ENCODE peak calls at places on chromosomes 12 and 14, in eight cellular contexts. H, P, Q, G, V, E, Z and B are unnamed samples.

GRCh38 chr12:125149160-125150108 is 84.2 kb downstream of the AACS start:
- DNase-seq in H (no peak), P (no peak), Q (no peak), G (no peak), V (no peak), E (no peak), Z (no peak), B (no peak)

GRCh38 chr12:93107514-93107942 is 178.4 kb upstream of the EEA1 start:
- DNase-seq in H (no peak), P (no peak), Q (no peak), G (no peak), V (no peak), E (no peak), Z (no peak), B (no peak)

GRCh38 chr12:107732365-107732764 is 28.6 kb downstream of the PRDM4 start:
- DNase-seq in H (no peak), P (no peak), Q (no peak), G (no peak), V (no peak), E (no peak), Z (no peak), B (no peak)

GRCh38 chr14:58693048-58693447 is 55.3 kb downstream of the DACT1 start:
- DNase-seq in H (no peak), P (no peak), Q (no peak), G (no peak), V (no peak), E (no peak), Z (no peak), B (no peak)

GRCh38 chr12:16359512-16360491 is 12.4 kb downstream of the MGST1 start:
- DNase-seq in H (peak; percentile 54), P (peak; percentile 46), Q (peak; percentile 72), G (peak; percentile 61), V (peak; percentile 78), E (peak; percentile 42), Z (peak; percentile 37), B (peak; percentile 81)

GRCh38 chr12:93163260-93164036 is 214.3 kb upstream of the NUDT4 start:
- DNase-seq in H (no peak), P (no peak), Q (no peak), G (no peak), V (no peak), E (no peak), Z (no peak), B (no peak)

GRCh38 chr12:21637985-21638891 is 19.4 kb downstream of the LDHB start:
- DNase-seq in H (no peak), P (no peak), Q (no peak), G (no peak), V (peak; percentile 48), E (no peak), Z (no peak), B (no peak)

GRCh38 chr14:65170768-65171251 is 68.5 kb upstream of the MAX start:
- DNase-seq in H (peak; percentile 19), P (no peak), Q (peak; percentile 69), G (no peak), V (peak; percentile 88), E (no peak), Z (no peak), B (peak; percentile 56)

GRCh38 chr12:107125833-107126232 is 32.5 kb upstream of the CRY1 start:
- DNase-seq in H (no peak), P (no peak), Q (no peak), G (no peak), V (no peak), E (no peak), Z (no peak), B (no peak)

GRCh38 chr14:62253931-62254330 is 491.7 kb downstream of the SNAPC1 start:
- DNase-seq in H (no peak), P (no peak), Q (no peak), G (no peak), V (peak; percentile 38), E (no peak), Z (no peak), B (no peak)

GRCh38 chr14:64410084-64410774 is 22.1 kb downstream of the MTHFD1 start:
- DNase-seq in H (no peak), P (no peak), Q (no peak), G (no peak), V (peak; percentile 63), E (no peak), Z (no peak), B (no peak)

GRCh38 chr12:132170094-132170636 is 25.9 kb downstream of the NOC4L start:
- DNase-seq in H (peak; percentile 26), P (peak; percentile 11), Q (no peak), G (no peak), V (peak; percentile 77), E (no peak), Z (no peak), B (peak; percentile 45)

GRCh38 chr12:66188584-66189475 is at the start of gene IRAK3:
- DNase-seq in H (peak; percentile 89), P (peak; percentile 91), Q (peak; percentile 14), G (peak; percentile 70), V (peak; percentile 83), E (peak; percentile 87), Z (peak; percentile 75), B (peak; percentile 90)

GRCh38 chr14:62776300-62776699 is 269.0 kb downstream of the KCNH5 start:
- DNase-seq in H (no peak), P (no peak), Q (no peak), G (no peak), V (no peak), E (no peak), Z (no peak), B (no peak)

GRCh38 chr12:93766802-93767523 is 89.8 kb downstream of the CRADD start:
- DNase-seq in H (no peak), P (no peak), Q (peak; percentile 31), G (no peak), V (peak; percentile 89), E (peak; percentile 54), Z (no peak), B (peak; percentile 59)

GRCh38 chr12:13523926-13524325 is 327.4 kb downstream of the EMP1 start:
- DNase-seq in H (no peak), P (no peak), Q (no peak), G (no peak), V (no peak), E (no peak), Z (no peak), B (no peak)

GRCh38 chr12:123131879-123132402 is 18.9 kb downstream of the PITPNM2 start:
- DNase-seq in H (peak; percentile 37), P (no peak), Q (no peak), G (peak; percentile 83), V (no peak), E (no peak), Z (no peak), B (peak; percentile 75)

GRCh38 chr14:34147461-34147860 is 196.6 kb upstream of the EGLN3 start:
- DNase-seq in H (no peak), P (no peak), Q (no peak), G (no peak), V (no peak), E (no peak), Z (no peak), B (no peak)

GRCh38 chr14:89407856-89408255 is 9.2 kb downstream of the FOXN3 start:
- DNase-seq in H (no peak), P (no peak), Q (no peak), G (no peak), V (peak; percentile 38), E (no peak), Z (no peak), B (no peak)

GRCh38 chr14:89405712-89406111 is 11.3 kb downstream of the FOXN3 start:
- DNase-seq in H (no peak), P (no peak), Q (no peak), G (no peak), V (no peak), E (no peak), Z (no peak), B (no peak)

GRCh38 chr14:89408907-89409675 is 7.9 kb downstream of the FOXN3 start:
- DNase-seq in H (no peak), P (no peak), Q (no peak), G (no peak), V (peak; percentile 48), E (no peak), Z (no peak), B (no peak)

GRCh38 chr14:89409961-89410360 is 7.1 kb downstream of the FOXN3 start:
- DNase-seq in H (no peak), P (no peak), Q (no peak), G (no peak), V (no peak), E (no peak), Z (no peak), B (no peak)

GRCh38 chr14:89406941-89407340 is 10.1 kb downstream of the FOXN3 start:
- DNase-seq in H (no peak), P (no peak), Q (no peak), G (no peak), V (peak; percentile 35), E (no peak), Z (no peak), B (no peak)
- H3K4me1 ChIP-seq in H (peaks cover 52% of the 10 kb centered on the region), P (peaks cover 89% of the 10 kb centered on the region), Q (peaks cover 11% of the 10 kb centered on the region), G (peaks cover 10% of the 10 kb centered on the region), V (no peaks in the 10 kb centered on the region), E (peaks cover 37% of the 10 kb centered on the region), Z (peaks cover 6% of the 10 kb centered on the region), B (peaks cover 8% of the 10 kb centered on the region)

GRCh38 chr12:53677612-53678133 is 1.8 kb upstream of the ATP5MC2 start:
- DNase-seq in H (no peak), P (no peak), Q (no peak), G (no peak), V (peak; percentile 28), E (no peak), Z (no peak), B (no peak)
- H3K4me3 ChIP-seq in H (peak overlapping the region; percentile 68), P (peak overlapping the region; percentile 88), Q (no peak overlapping the region), G (peak overlapping the region; percentile 77), V (no peak overlapping the region), E (peak overlapping the region; percentile 25), Z (peak overlapping the region; percentile 48), B (no peak overlapping the region)

DNA sequence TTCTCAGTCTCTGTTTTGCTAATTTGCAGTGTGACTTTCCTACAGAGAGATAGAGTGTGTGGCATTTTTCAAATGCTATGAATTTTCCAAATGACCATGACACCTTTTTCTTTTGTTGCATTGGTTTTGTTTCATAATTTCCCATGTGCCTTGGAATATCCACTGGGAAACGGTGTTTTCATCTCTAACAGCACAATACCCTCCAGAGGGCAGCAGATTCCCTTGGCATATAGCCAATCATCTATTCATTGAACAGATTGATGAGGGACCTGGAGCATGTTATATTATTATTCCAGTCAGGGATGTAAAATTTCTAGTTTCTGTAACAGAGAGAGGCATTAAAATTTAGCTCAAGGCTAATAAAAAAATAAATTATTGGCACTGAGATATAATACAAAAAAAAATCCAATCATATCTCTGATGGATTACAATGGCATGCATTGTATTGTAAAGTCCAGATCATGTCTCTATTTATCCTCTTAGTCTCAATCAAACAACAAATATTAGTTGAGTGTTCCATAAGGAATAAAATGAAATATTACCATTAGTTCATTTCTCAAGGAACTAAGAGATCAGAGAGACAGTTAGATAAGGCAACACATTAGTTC is 29.6 kb upstream of the NTN4 start:
- DNase-seq in H (no peak), P (no peak), Q (peak; percentile 64), G (no peak), V (peak; percentile 69), E (no peak), Z (no peak), B (peak; percentile 86)
- TF ChIP-seq CTCF in H (peak; percentile 44), P (peak; percentile 63), Q (peak; percentile 81), G (peak; percentile 60), V (peak; percentile 68), E (peak; percentile 70), Z (peak; percentile 44), B (no peak)

DNA sequence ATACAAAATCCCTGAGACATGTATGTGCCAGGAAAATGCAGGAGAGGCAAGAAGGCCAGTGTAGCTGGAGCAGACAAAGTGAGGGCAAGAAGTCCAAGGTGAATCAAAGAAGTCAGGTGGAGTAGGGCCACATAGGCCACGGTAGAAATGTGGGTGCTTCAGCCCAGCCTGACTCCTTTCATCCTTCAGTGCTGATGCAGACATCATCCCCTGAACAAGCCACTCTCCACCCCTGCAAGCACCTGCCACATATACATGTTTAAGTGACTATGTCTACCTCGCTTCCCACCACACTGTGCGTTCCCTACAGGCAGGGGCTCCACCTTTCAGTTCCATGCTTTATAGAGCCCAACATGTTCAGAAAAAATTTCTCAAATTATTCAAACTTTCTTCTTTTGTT is 11.7 kb downstream of the SLC7A7 start:
- DNase-seq in H (no peak), P (no peak), Q (no peak), G (no peak), V (no peak), E (no peak), Z (no peak), B (no peak)
- H3K4me1 ChIP-seq in H (no peaks in the 10 kb centered on the region), P (no peaks in the 10 kb centered on the region), Q (no peaks in the 10 kb centered on the region), G (no peaks in the 10 kb centered on the region), V (no peaks in the 10 kb centered on the region), E (no peaks in the 10 kb centered on the region), Z (no peaks in the 10 kb centered on the region), B (no peaks in the 10 kb centered on the region)